ENCODE peak calls at places on chromosomes 12 and 14, in five cellular contexts. O is NT2/D1, B is IMR-90, J is mammary epithelial cell, D is Peyer's patch. R is an unnamed sample. For H3K9me3, H3K4me1 and H3K27me3, the result is how much of the 10 kb centered on the place peaks cover.

GRCh38 chr12:124369055-124369900 is 74.4 kb downstream of the RFLNA start:
- DNase-seq in B (peak), J (no peak), D (peak), O (no peak), R (peak)

GRCh38 chr14:93285048-93285447 is 47.8 kb downstream of the BTBD7 start:
- DNase-seq in O (no peak), B (peak), J (no peak), D (no peak), R (peak)

GRCh38 chr12:47509398-47509851 is 196.4 kb downstream of the RPAP3 start:
- DNase-seq in O (no peak), B (peak), J (peak), D (no peak), R (peak)

GRCh38 chr14:89137514-89138163 is 279.4 kb downstream of the FOXN3 start:
- DNase-seq in O (no peak), B (peak), J (peak), D (no peak), R (peak)

GRCh38 chr14:74893614-74894091 is 11.9 kb downstream of the DLST start:
- DNase-seq in D (no peak), J (no peak), O (no peak), B (no peak), R (no peak)

GRCh38 chr12:107092669-107093546 is 441 bp downstream of the CRY1 start:
- DNase-seq in O (no peak), J (no peak), B (no peak), D (peak), R (peak)

GRCh38 chr12:131103614-131104463 is 150.1 kb downstream of the ADGRD1 start:
- DNase-seq in O (no peak), B (no peak), J (no peak), D (peak), R (no peak)

GRCh38 chr14:102590667-102591099 is 1.8 kb upstream of the RCOR1 start:
- DNase-seq in B (peak), O (no peak), J (peak), D (peak), R (peak)

GRCh38 chr12:13154027-13154538 is 42.4 kb upstream of the EMP1 start:
- DNase-seq in B (peak), O (no peak), D (no peak), J (peak), R (peak)

GRCh38 chr14:104220225-104221070 is 82.1 kb downstream of the KIF26A start:
- DNase-seq in J (no peak), D (no peak), O (no peak), B (no peak), R (no peak)

GRCh38 chr14:61561657-61562276 is 133.5 kb upstream of the HIF1A start:
- DNase-seq in D (peak), O (no peak), J (peak), B (peak), R (peak)

GRCh38 chr12:46786774-46787173 is 39.0 kb downstream of the SLC38A4 start:
- DNase-seq in O (no peak), B (peak), J (peak), D (no peak), R (peak)

GRCh38 chr12:57816001-57816854 is 2.3 kb downstream of the AVIL start:
- DNase-seq in D (no peak), J (no peak), O (no peak), B (no peak), R (no peak)

GRCh38 chr12:128111333-128111732 is 155.6 kb upstream of the TMEM132C start:
- DNase-seq in J (no peak), B (no peak), O (no peak), D (no peak), R (no peak)

GRCh38 chr12:112749081-112749480 is 42.5 kb upstream of the RPH3A start:
- DNase-seq in O (no peak), B (no peak), J (no peak), D (no peak), R (no peak)

GRCh38 chr14:21923820-21924219 is 250.2 kb upstream of the OR4E1 start:
- DNase-seq in O (no peak), D (peak), J (no peak), B (no peak), R (no peak)

GRCh38 chr12:93990832-93991748 is 157.3 kb upstream of the PLXNC1 start:
- DNase-seq in D (peak), O (peak), J (no peak), B (peak), R (no peak)

GRCh38 chr14:33271216-33271615 is 332.5 kb downstream of the NPAS3 start:
- DNase-seq in J (no peak), O (no peak), D (no peak), B (no peak), R (no peak)

GRCh38 chr12:110068654-110069053 is 20.3 kb upstream of the C12orf76 start:
- DNase-seq in J (no peak), O (no peak), B (no peak), D (no peak), R (no peak)

GRCh38 chr14:35384386-35385041 is 20.0 kb downstream of the NFKBIA start:
- DNase-seq in D (peak), O (no peak), J (no peak), B (peak), R (peak)

GRCh38 chr12:68613209-68613904 is 2.7 kb downstream of the RAP1B start:
- DNase-seq in O (no peak), B (no peak), D (peak), J (no peak), R (no peak)

GRCh38 chr12:4041191-4041885 is 168.1 kb upstream of the PARP11 start:
- DNase-seq in O (no peak), J (peak), B (no peak), D (no peak), R (no peak)

GRCh38 chr12:124032265-124032886 is 59.4 kb downstream of the ZNF664 start:
- DNase-seq in D (peak), O (peak), B (peak), J (peak), R (peak)

GRCh38 chr14:53539489-53540126 is 386.5 kb upstream of the DDHD1 start:
- DNase-seq in D (peak), O (peak), J (peak), B (peak), R (peak)

GRCh38 chr14:47675239-47675488 is 241 bp downstream of the MDGA2 start:
- DNase-seq in O (no peak), J (peak), B (no peak), D (no peak), R (no peak)
- H3K9me3 ChIP-seq in O (under half), J (under half), B (under half), D (under half), R (under half)

GRCh38 chr14:99596772-99597171 is 7.2 kb downstream of the CCDC85C start:
- DNase-seq in O (no peak), B (no peak), J (no peak), D (peak), R (no peak)

GRCh38 chr14:99595524-99595923 is 8.5 kb downstream of the CCDC85C start:
- DNase-seq in B (no peak), J (no peak), D (no peak), O (no peak), R (no peak)

GRCh38 chr14:99595034-99595433 is 9.0 kb downstream of the CCDC85C start:
- DNase-seq in J (no peak), D (no peak), O (no peak), B (no peak), R (no peak)

GRCh38 chr14:99597911-99598600 is 6.0 kb downstream of the CCDC85C start:
- DNase-seq in J (no peak), B (no peak), O (no peak), D (no peak), R (no peak)

GRCh38 chr14:99596071-99596627 is 7.9 kb downstream of the CCDC85C start:
- DNase-seq in J (no peak), B (no peak), O (no peak), D (no peak), R (no peak)
- H3K4me1 ChIP-seq in J (under half), B (under half), O (under half), D (under half), R (under half)

GRCh38 chr14:56122306-56122705 is 4.1 kb downstream of the PELI2 start:
- DNase-seq in B (peak), J (no peak), O (no peak), D (no peak), R (peak)
- H3K27me3 ChIP-seq in B (under half), J (under half), O (under half), D (under half), R (under half)

GRCh38 chr14:83441801-83442200 is 1908.1 kb upstream of the SEL1L start:
- DNase-seq in O (no peak), J (no peak), B (no peak), D (no peak), R (no peak)
- H3K9me3 ChIP-seq in O (under half), J (under half), B (under half), D (under half), R (under half)

DNA sequence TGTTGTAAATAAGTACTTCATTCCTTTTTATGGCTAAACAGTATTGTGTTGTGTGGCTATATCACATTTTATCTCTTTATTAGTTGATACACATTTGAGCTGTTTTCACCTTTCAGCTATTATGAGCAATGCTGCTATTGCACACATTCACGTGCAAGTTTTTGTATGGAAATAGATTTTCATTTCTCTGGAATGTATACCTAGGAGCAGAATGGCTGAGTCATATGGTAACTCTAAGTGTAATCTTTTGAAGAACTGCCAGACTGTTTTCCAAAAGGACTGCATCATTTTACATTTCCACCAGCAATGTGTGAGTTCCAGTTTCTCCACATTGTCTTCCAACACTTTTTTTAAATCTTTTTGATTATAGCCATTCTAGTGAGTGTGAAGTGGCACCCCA is 134.0 kb downstream of the SRGAP1 start:
- DNase-seq in B (peak), O (no peak), J (peak), D (no peak), R (peak)
- H3K4me1 ChIP-seq in B (under half), O (under half), J (under half), D (under half), R (under half)

GRCh38 chr12:27511031-27511722 is 12.8 kb upstream of the PPFIBP1 start:
- DNase-seq in D (no peak), O (no peak), J (no peak), B (peak), R (peak)

GRCh38 chr12:27506645-27507189 is 17.3 kb upstream of the PPFIBP1 start:
- DNase-seq in B (no peak), J (no peak), O (no peak), D (no peak), R (no peak)

GRCh38 chr12:27505771-27506170 is 18.2 kb upstream of the PPFIBP1 start:
- DNase-seq in J (no peak), B (peak), O (peak), D (no peak), R (peak)

GRCh38 chr12:27511723-27512045 is 12.3 kb upstream of the PPFIBP1 start:
- DNase-seq in J (no peak), D (no peak), B (no peak), O (no peak), R (no peak)

DNA sequence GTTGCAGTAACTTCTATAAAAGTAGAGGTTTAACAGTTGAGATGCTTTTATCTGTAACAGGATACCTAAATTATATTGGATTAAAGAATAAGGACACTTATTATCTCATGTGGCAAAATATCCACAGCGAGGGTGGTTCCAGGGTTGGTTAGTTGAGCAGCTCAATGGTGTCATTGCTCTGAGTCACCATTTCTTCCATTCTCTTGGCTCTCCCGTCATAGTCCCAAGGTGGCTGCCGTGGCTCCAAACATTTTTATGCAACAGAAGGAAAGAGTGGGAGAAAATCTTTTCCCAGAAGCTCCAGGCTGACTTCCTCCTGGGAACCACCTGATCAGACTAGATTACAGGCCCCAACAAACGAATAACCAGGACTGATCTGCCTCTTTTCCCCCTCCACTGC is 15.0 kb upstream of the PPFIBP1 start:
- DNase-seq in O (no peak), J (no peak), D (no peak), B (no peak), R (no peak)
- H3K27me3 ChIP-seq in O (under half), J (under half), D (under half), B (under half), R (under half)

GRCh38 chr14:39884091-39884490 is 451.9 kb upstream of the FBXO33 start:
- DNase-seq in J (no peak), O (no peak), D (no peak), B (no peak), R (no peak)
- H3K9me3 ChIP-seq in J (under half), O (under half), D (under half), B (under half), R (under half)